ENCODE peak calls at places on chromosome 3, in six cellular contexts. I, H, J, T, K and G are unnamed samples.

GRCh38 chr3:192571197-192571791 is 156.0 kb downstream of the FGF12 start:
- DNase-seq in I (no peak), H (no peak), J (peak), T (no peak), K (no peak), G (peak)

GRCh38 chr3:50807266-50807665 is 132.5 kb downstream of the DOCK3 start:
- DNase-seq in I (no peak), H (no peak), J (no peak), T (no peak), K (no peak), G (no peak)

GRCh38 chr3:58158427-58159153 is 52.2 kb downstream of the DNASE1L3 start:
- DNase-seq in I (no peak), H (no peak), J (no peak), T (no peak), K (no peak), G (no peak)

GRCh38 chr3:148840419-148840818 is 12.8 kb downstream of the CPB1 start:
- DNase-seq in I (no peak), H (no peak), J (no peak), T (no peak), K (no peak), G (no peak)

GRCh38 chr3:124834723-124835718 is 52.1 kb downstream of the ITGB5 start:
- DNase-seq in I (no peak), H (peak), J (no peak), T (no peak), K (no peak), G (peak)

GRCh38 chr3:180265551-180265950 is 228.8 kb upstream of the PEX5L start:
- DNase-seq in I (no peak), H (no peak), J (peak), T (no peak), K (no peak), G (no peak)

GRCh38 chr3:38549082-38549481 is 52.9 kb downstream of the EXOG start:
- DNase-seq in I (no peak), H (no peak), J (no peak), T (no peak), K (no peak), G (no peak)

GRCh38 chr3:128313181-128313725 is 153.4 kb downstream of the DNAJB8 start:
- DNase-seq in I (no peak), H (no peak), J (no peak), T (no peak), K (no peak), G (no peak)